ENCODE peak calls at places on chromosomes 11 and 22, in five cellular contexts. B is RWPE2, G is tibial nerve, Q is stomach, L is endothelial cell. P is an unnamed sample.

GRCh38 chr11:118633979-118634378 is 26.6 kb downstream of the PHLDB1 start:
- DNase-seq in B (no peak), G (no peak), Q (no peak), L (no peak), P (no peak)

GRCh38 chr11:108635106-108635505 is 29.8 kb upstream of the DDX10 start:
- DNase-seq in B (no peak), G (no peak), Q (no peak), L (no peak), P (no peak)

GRCh38 chr11:43404406-43404805 is 45.7 kb downstream of the TTC17 start:
- DNase-seq in B (no peak), G (no peak), Q (no peak), L (no peak), P (no peak)

GRCh38 chr11:19432370-19433163 is 191.8 kb upstream of the E2F8 start:
- DNase-seq in B (no peak), G (peak), Q (no peak), L (no peak), P (no peak)

GRCh38 chr22:37566329-37566837 is 6.1 kb downstream of the CDC42EP1 start:
- DNase-seq in B (no peak), G (no peak), Q (no peak), L (no peak), P (no peak)

GRCh38 chr11:69576069-69576782 is 64.7 kb upstream of the CCND1 start:
- DNase-seq in B (no peak), G (no peak), Q (no peak), L (no peak), P (no peak)

GRCh38 chr11:40602866-40603578 is 856.4 kb downstream of the LRRC4C start:
- DNase-seq in B (no peak), G (no peak), Q (no peak), L (no peak), P (no peak)

GRCh38 chr11:76318744-76319384 is 62.1 kb downstream of the THAP12 start:
- DNase-seq in B (peak), G (peak), Q (peak), L (peak), P (no peak)

GRCh38 chr11:14554959-14555358 is 34.8 kb upstream of the PSMA1 start:
- DNase-seq in B (no peak), G (peak), Q (no peak), L (no peak), P (no peak)

GRCh38 chr11:20090654-20091374 is 69.5 kb downstream of the DBX1 start:
- DNase-seq in B (no peak), G (no peak), Q (no peak), L (no peak), P (no peak)

GRCh38 chr11:3888876-3889275 is 33.4 kb downstream of the STIM1 start:
- DNase-seq in B (no peak), G (no peak), Q (no peak), L (no peak), P (no peak)

GRCh38 chr11:61957028-61957770 is 7.0 kb downstream of the BEST1 start:
- DNase-seq in B (no peak), G (no peak), Q (no peak), L (no peak), P (peak)

GRCh38 chr22:23608583-23608982 is 23.5 kb downstream of the DRICH1 start:
- DNase-seq in B (no peak), G (no peak), Q (no peak), L (peak), P (no peak)

GRCh38 chr22:44399906-44400762 is 87.4 kb upstream of the SHISAL1 start:
- DNase-seq in B (no peak), G (no peak), Q (peak), L (peak), P (peak)

GRCh38 chr11:129322941-129323340 is 52.7 kb upstream of the BARX2 start:
- DNase-seq in B (no peak), G (no peak), Q (no peak), L (no peak), P (no peak)

GRCh38 chr11:22625448-22626287 is at the start of gene FANCF:
- DNase-seq in B (peak), G (peak), Q (peak), L (peak), P (peak)

GRCh38 chr11:131413217-131413616 is 42.8 kb downstream of the NTM start:
- DNase-seq in B (no peak), G (no peak), Q (no peak), L (no peak), P (no peak)

GRCh38 chr11:131404010-131404409 is 33.6 kb downstream of the NTM start:
- DNase-seq in B (no peak), G (no peak), Q (no peak), L (no peak), P (no peak)

GRCh38 chr11:131409307-131409706 is 38.9 kb downstream of the NTM start:
- DNase-seq in B (no peak), G (no peak), Q (no peak), L (no peak), P (no peak)

GRCh38 chr11:131412061-131412460 is 41.6 kb downstream of the NTM start:
- DNase-seq in B (no peak), G (no peak), Q (no peak), L (no peak), P (no peak)

GRCh38 chr11:131408011-131408640 is 37.7 kb downstream of the NTM start:
- DNase-seq in B (no peak), G (no peak), Q (peak), L (peak), P (no peak)
- TF ChIP-seq CTCF in B (peak), G (no peak), Q (peak), L (peak), P (peak)

GRCh38 chr11:811446-812245 is 1.9 kb downstream of the RPLP2 start:
- DNase-seq in B (no peak), G (no peak), Q (no peak), L (no peak), P (no peak)
- TF ChIP-seq CTCF in B (no peak), G (no peak), Q (no peak), L (no peak), P (no peak)

GRCh38 chr22:32205974-32206773 is 1.3 kb upstream of the RFPL2 start:
- DNase-seq in B (no peak), G (no peak), Q (no peak), L (peak), P (no peak)
- TF ChIP-seq CTCF in B (no peak), G (no peak), Q (no peak), L (no peak), P (no peak)

DNA sequence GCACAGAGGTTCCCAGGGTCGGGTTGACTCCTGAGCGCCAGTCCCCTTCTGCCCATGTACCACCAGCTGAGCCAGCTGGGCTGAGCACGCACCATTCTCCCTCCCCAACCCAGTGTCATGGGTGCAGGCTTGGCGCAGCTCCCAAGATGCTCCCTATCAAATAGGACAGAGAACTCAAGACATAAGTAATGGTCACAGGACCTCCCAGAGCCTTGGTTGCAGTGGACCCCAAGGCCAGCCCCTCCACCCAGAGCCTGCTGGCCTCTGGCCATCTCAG is 1.8 kb downstream of the IL18BP start:
- DNase-seq in B (no peak), G (no peak), Q (no peak), L (no peak), P (no peak)
- TF ChIP-seq CTCF in B (no peak), G (no peak), Q (no peak), L (no peak), P (no peak)

DNA sequence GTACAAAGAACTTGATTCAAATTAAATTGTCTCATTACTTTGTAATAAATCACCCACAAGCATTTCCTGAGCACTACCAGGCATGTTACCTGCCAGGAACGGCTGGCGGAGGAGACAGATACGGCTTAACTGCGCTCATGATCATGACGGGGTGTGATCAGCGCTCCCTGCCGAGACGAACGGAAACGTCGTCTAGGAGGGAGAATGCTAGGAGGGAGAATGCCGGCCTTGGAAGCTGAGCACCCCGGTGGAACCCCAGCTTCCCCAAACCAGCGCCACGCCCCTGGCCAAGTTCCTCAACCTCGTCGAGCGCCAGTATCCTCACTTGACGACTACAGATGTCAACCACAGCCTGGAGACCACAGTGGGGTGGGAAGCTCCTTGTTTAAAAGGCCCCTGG is 272.8 kb downstream of the CTTN start:
- DNase-seq in B (no peak), G (no peak), Q (no peak), L (no peak), P (peak)
- TF ChIP-seq CTCF in B (no peak), G (no peak), Q (no peak), L (no peak), P (no peak)